ENCODE peak calls at places on chromosomes 13 and 19, in ten cellular contexts. I is EH; W is progenitor cell of endocrine pancreas; N is Kasumi-1; F is posterior vena cava; D is T-helper 9 cell; O is RKO; S is stimulated activated CD4-positive, alpha-beta T cell treated with anti-CD3 and anti-CD28 coated beads, Interleukin-4, amount 100 ng/mL, for 1 hour; M is fibroblast of lung; C is HS-5. B is an unnamed sample.

GRCh38 chr19:2249880-2250764 is 999 bp downstream of the AMH start:
- DNase-seq in I (no peak), W (no peak), N (no peak), F (no peak), D (no peak), O (no peak), S (no peak), M (no peak), C (no peak), B (no peak)

GRCh38 chr19:1287622-1288527 is 2.2 kb downstream of the EFNA2 start:
- DNase-seq in I (no peak), W (no peak), N (no peak), F (no peak), D (no peak), O (no peak), S (no peak), M (no peak), C (no peak), B (no peak)

GRCh38 chr19:588093-588742 is 1.5 kb upstream of the HCN2 start:
- DNase-seq in I (peak; percentile 93), W (peak; percentile 41), N (peak; percentile 90), F (peak; percentile 91), D (peak; percentile 51), O (peak; percentile 35), S (peak; percentile 71), M (peak; percentile 77), C (no peak), B (peak; percentile 94)

GRCh38 chr13:93270769-93271753 is 44.5 kb downstream of the GPC6 start:
- DNase-seq in I (no peak), W (no peak), N (no peak), F (no peak), D (no peak), O (no peak), S (no peak), M (no peak), C (no peak), B (no peak)

GRCh38 chr19:50959731-50960500 is 7.1 kb upstream of the KLK5 start:
- DNase-seq in I (no peak), W (no peak), N (no peak), F (no peak), D (no peak), O (peak; percentile 29), S (no peak), M (no peak), C (no peak), B (no peak)

GRCh38 chr13:94966380-94966779 is 254.0 kb upstream of the SOX21 start:
- DNase-seq in I (no peak), W (no peak), N (no peak), F (no peak), D (no peak), O (no peak), S (no peak), M (no peak), C (no peak), B (no peak)

GRCh38 chr13:59963827-59964226 is 199.9 kb downstream of the DIAPH3 start:
- DNase-seq in I (no peak), W (no peak), N (peak; percentile 38), F (no peak), D (no peak), O (no peak), S (no peak), M (no peak), C (no peak), B (no peak)

GRCh38 chr19:11373166-11373884 is 1.1 kb upstream of the SWSAP1 start:
- DNase-seq in I (peak; percentile 32), W (peak; percentile 37), N (peak; percentile 45), F (no peak), D (no peak), O (no peak), S (no peak), M (no peak), C (no peak), B (peak; percentile 75)

GRCh38 chr19:55050749-55051532 is 12.0 kb downstream of the RDH13 start:
- DNase-seq in I (no peak), W (no peak), N (no peak), F (no peak), D (no peak), O (no peak), S (no peak), M (no peak), C (no peak), B (no peak)

GRCh38 chr13:79194272-79194671 is 211.8 kb downstream of the RBM26 start:
- DNase-seq in I (no peak), W (no peak), N (no peak), F (no peak), D (peak; percentile 6), O (no peak), S (no peak), M (no peak), C (no peak), B (no peak)

GRCh38 chr19:6233051-6233826 is 46.5 kb downstream of the MLLT1 start:
- DNase-seq in I (peak; percentile 65), W (no peak), N (peak; percentile 72), F (no peak), D (no peak), O (no peak), S (no peak), M (peak; percentile 27), C (no peak), B (peak; percentile 83)

GRCh38 chr13:66969291-66969690 is 260.8 kb downstream of the PCDH9 start:
- DNase-seq in I (no peak), W (no peak), N (no peak), F (no peak), D (no peak), O (no peak), S (no peak), M (no peak), C (no peak), B (no peak)

GRCh38 chr13:44470623-44471562 is 97.3 kb downstream of the SERP2 start:
- DNase-seq in I (peak; percentile 25), W (no peak), N (peak; percentile 51), F (no peak), D (no peak), O (peak; percentile 51), S (no peak), M (peak; percentile 63), C (no peak), B (peak; percentile 36)

GRCh38 chr19:38837656-38838121 is 6.1 kb upstream of the ECH1 start:
- DNase-seq in I (peak; percentile 93), W (no peak), N (no peak), F (no peak), D (no peak), O (no peak), S (no peak), M (no peak), C (no peak), B (no peak)

GRCh38 chr19:31586282-31586681 is 237.0 kb upstream of the TSHZ3 start:
- DNase-seq in I (no peak), W (no peak), N (no peak), F (no peak), D (no peak), O (no peak), S (no peak), M (peak; percentile 82), C (no peak), B (peak; percentile 15)

GRCh38 chr13:67228909-67229308 is 1.2 kb downstream of the PCDH9 start:
- DNase-seq in I (peak; percentile 25), W (no peak), N (no peak), F (no peak), D (no peak), O (no peak), S (no peak), M (peak; percentile 32), C (no peak), B (peak; percentile 37)

GRCh38 chr13:42883771-42884170 is 102.4 kb downstream of the FAM216B start:
- DNase-seq in I (peak; percentile 79), W (no peak), N (no peak), F (no peak), D (no peak), O (no peak), S (no peak), M (peak; percentile 61), C (no peak), B (peak; percentile 58)

GRCh38 chr13:113151745-113152707 is 6.4 kb upstream of the PROZ start:
- DNase-seq in I (peak; percentile 67), W (no peak), N (no peak), F (no peak), D (no peak), O (peak; percentile 9), S (peak; percentile 28), M (peak; percentile 71), C (no peak), B (peak; percentile 50)

GRCh38 chr19:677601-678380 is 1.6 kb downstream of the FSTL3 start:
- DNase-seq in I (peak; percentile 32), W (no peak), N (no peak), F (no peak), D (no peak), O (no peak), S (no peak), M (peak; percentile 44), C (no peak), B (peak; percentile 41)

GRCh38 chr13:35727881-35728280 is 251.4 kb upstream of the MAB21L1 start:
- DNase-seq in I (no peak), W (no peak), N (no peak), F (no peak), D (no peak), O (no peak), S (no peak), M (no peak), C (no peak), B (no peak)

GRCh38 chr19:35447870-35448492 is at the start of gene FFAR2:
- DNase-seq in I (no peak), W (no peak), N (no peak), F (no peak), D (no peak), O (no peak), S (no peak), M (no peak), C (no peak), B (no peak)

GRCh38 chr19:8101311-8101710 is 48.1 kb downstream of the FBN3 start:
- DNase-seq in I (no peak), W (no peak), N (no peak), F (peak; percentile 47), D (no peak), O (no peak), S (no peak), M (no peak), C (no peak), B (no peak)

GRCh38 chr19:15210323-15210774 is 9.6 kb upstream of the NOTCH3 start:
- DNase-seq in I (peak; percentile 84), W (no peak), N (peak; percentile 66), F (peak; percentile 88), D (no peak), O (peak; percentile 45), S (no peak), M (peak; percentile 70), C (peak; percentile 56), B (peak; percentile 39)

GRCh38 chr13:100301418-100301817 is 212.5 kb downstream of the PCCA start:
- DNase-seq in I (no peak), W (no peak), N (no peak), F (no peak), D (no peak), O (no peak), S (no peak), M (no peak), C (no peak), B (peak; percentile 32)